ENCODE peak calls at places on chromosomes 11 and 22, in four cellular contexts. O, J, N and P are unnamed samples.

GRCh38 chr22:48104102-48104738 is 1341.8 kb downstream of the TBC1D22A start:
- DNase-seq in O (no peak), J (no peak), N (no peak), P (no peak)

GRCh38 chr22:38203090-38203810 is 1.5 kb downstream of the MAFF start:
- DNase-seq in O (no peak), J (no peak), N (no peak), P (peak; percentile 50)

GRCh38 chr11:63929616-63930015 is 9.2 kb upstream of the NAA40 start:
- DNase-seq in O (peak; percentile 73), J (no peak), N (no peak), P (no peak)

GRCh38 chr11:32312865-32313403 is 122.4 kb downstream of the WT1 start:
- DNase-seq in O (peak; percentile 25), J (no peak), N (peak; percentile 81), P (peak; percentile 51)

GRCh38 chr22:21726650-21727049 is 8.9 kb downstream of the YPEL1 start:
- DNase-seq in O (peak; percentile 52), J (no peak), N (peak; percentile 55), P (peak; percentile 57)

GRCh38 chr11:66343176-66343575 is 1.7 kb downstream of the BRMS1 start:
- DNase-seq in O (no peak), J (no peak), N (no peak), P (no peak)

GRCh38 chr11:128757235-128757711 is 63.4 kb downstream of the FLI1 start:
- DNase-seq in O (no peak), J (no peak), N (peak; percentile 94), P (no peak)

GRCh38 chr11:62124186-62125113 is 639 bp downstream of the INCENP start:
- DNase-seq in O (no peak), J (no peak), N (peak; percentile 72), P (peak; percentile 69)

GRCh38 chr22:44729391-44730012 is 22.9 kb upstream of the ARHGAP8 start:
- DNase-seq in O (peak; percentile 52), J (no peak), N (peak; percentile 81), P (peak; percentile 95)

GRCh38 chr11:294795-295194 is 4.5 kb downstream of the IFITM5 start:
- DNase-seq in O (no peak), J (no peak), N (no peak), P (no peak)

GRCh38 chr11:115409691-115410220 is 94.5 kb downstream of the CADM1 start:
- DNase-seq in O (peak; percentile 20), J (no peak), N (no peak), P (peak; percentile 69)

GRCh38 chr22:39092111-39092867 is 4.8 kb upstream of the APOBEC3H start:
- DNase-seq in O (no peak), J (no peak), N (no peak), P (no peak)

GRCh38 chr11:85313741-85314140 is 313.4 kb downstream of the DLG2 start:
- DNase-seq in O (no peak), J (no peak), N (no peak), P (no peak)

GRCh38 chr11:83827940-83828554 is 541.9 kb upstream of the CCDC90B start:
- DNase-seq in O (peak; percentile 65), J (no peak), N (peak; percentile 68), P (peak; percentile 30)

GRCh38 chr11:64100345-64100744 is 64.6 kb downstream of the FLRT1 start:
- DNase-seq in O (no peak), J (no peak), N (peak; percentile 57), P (no peak)

GRCh38 chr11:67651976-67652895 is 1.7 kb upstream of the ACY3 start:
- DNase-seq in O (no peak), J (no peak), N (no peak), P (no peak)

GRCh38 chr11:63489879-63490278 is 1.1 kb downstream of the PLAAT5 start:
- DNase-seq in O (no peak), J (no peak), N (peak; percentile 79), P (no peak)

GRCh38 chr22:32788884-32789624 is 12.5 kb upstream of the TIMP3 start:
- DNase-seq in O (no peak), J (no peak), N (no peak), P (no peak)

GRCh38 chr11:76313913-76314740 is 66.8 kb downstream of the THAP12 start:
- DNase-seq in O (peak; percentile 38), J (no peak), N (no peak), P (no peak)

GRCh38 chr11:90219438-90219837 is 3.4 kb downstream of the CHORDC1 start:
- DNase-seq in O (no peak), J (no peak), N (no peak), P (no peak)

GRCh38 chr11:65558785-65559509 is 788 bp upstream of the LTBP3 start:
- DNase-seq in O (no peak), J (no peak), N (no peak), P (peak; percentile 70)

GRCh38 chr11:88100161-88100560 is 75.1 kb downstream of the RAB38 start:
- DNase-seq in O (no peak), J (no peak), N (no peak), P (no peak)

GRCh38 chr11:78714539-78714938 is 139.9 kb upstream of the NARS2 start:
- DNase-seq in O (no peak), J (no peak), N (no peak), P (no peak)

GRCh38 chr11:123195182-123196059 is at the start of gene CLMP:
- DNase-seq in O (no peak), J (no peak), N (peak; percentile 65), P (peak; percentile 91)

GRCh38 chr11:86632499-86633269 is 39.7 kb downstream of the ME3 start:
- DNase-seq in O (no peak), J (no peak), N (peak; percentile 72), P (peak; percentile 8)

GRCh38 chr22:30325065-30325720 is 1.5 kb downstream of the TBC1D10A start:
- DNase-seq in O (no peak), J (no peak), N (no peak), P (no peak)

GRCh38 chr11:62611705-62612365 is 740 bp downstream of the EML3 start:
- DNase-seq in O (peak; percentile 56), J (no peak), N (peak; percentile 76), P (peak; percentile 67)

GRCh38 chr11:61814958-61815789 is 1.6 kb downstream of the FADS1 start:
- DNase-seq in O (peak; percentile 97), J (no peak), N (peak; percentile 88), P (peak; percentile 95)

GRCh38 chr22:35521358-35522264 is 19.0 kb upstream of the RASD2 start:
- DNase-seq in O (no peak), J (no peak), N (no peak), P (no peak)

GRCh38 chr11:87012673-87013072 is 25.1 kb upstream of the TMEM135 start:
- DNase-seq in O (no peak), J (no peak), N (no peak), P (no peak)

GRCh38 chr11:128658499-128658898 is 35.4 kb upstream of the FLI1 start:
- DNase-seq in O (no peak), J (no peak), N (peak; percentile 40), P (no peak)